ENCODE peak calls at places on chromosomes 11 and 22, in nine cellular contexts. W is posterior cingulate gyrus; C is SHP77 treated with DMSO at 0.1 percent for 48 hours; U is Ammon's horn; O is NT2/D1; J is fibroblast of pulmonary artery; R is activated T-helper 1 cell treated with anti-CD3 and anti-CD28 coated beads, Interleukin-2, amount 50 U/mL, for 16 hours; K is mucosa of descending colon; B is stimulated activated CD8-positive, alpha-beta memory T cell treated with anti-CD3 and anti-CD28 coated beads, Interleukin-4, amount 100 ng/mL, for 1 hour. Y is an unnamed sample.

GRCh38 chr11:18745251-18745650 is 19.3 kb upstream of the IGSF22 start:
- DNase-seq in C (no peak), U (no peak), J (no peak), K (no peak), W (no peak), R (no peak), O (no peak), B (no peak), Y (no peak)

GRCh38 chr11:20671856-20672546 is 2.6 kb downstream of the NELL1 start:
- DNase-seq in J (peak; percentile 3), O (no peak), C (no peak), K (no peak), W (no peak), R (no peak), B (no peak), U (peak; percentile 34), Y (peak; percentile 8)

GRCh38 chr11:29293825-29294224 is 723.0 kb downstream of the KCNA4 start:
- DNase-seq in B (no peak), K (no peak), O (no peak), U (peak; percentile 29), R (no peak), W (no peak), C (no peak), J (peak; percentile 77), Y (peak; percentile 66)

GRCh38 chr11:76659672-76660532 is 10.6 kb downstream of the LRRC32 start:
- DNase-seq in W (no peak), J (no peak), O (no peak), K (no peak), U (no peak), B (no peak), R (no peak), C (no peak), Y (no peak)

GRCh38 chr11:108154591-108154990 is 33.2 kb downstream of the ACAT1 start:
- DNase-seq in C (no peak), R (no peak), K (no peak), J (no peak), W (no peak), O (no peak), B (no peak), U (no peak), Y (no peak)

GRCh38 chr11:61966673-61967176 is 709 bp downstream of the FTH1 start:
- DNase-seq in C (no peak), R (no peak), J (peak; percentile 52), W (no peak), U (no peak), O (no peak), K (peak; percentile 60), B (no peak), Y (peak; percentile 87)

GRCh38 chr22:43436536-43437267 is 24.9 kb downstream of the MPPED1 start:
- DNase-seq in J (no peak), R (no peak), B (no peak), U (no peak), K (no peak), O (no peak), C (no peak), W (no peak), Y (no peak)

GRCh38 chr11:121898913-121899312 is 217.1 kb downstream of the BLID start:
- DNase-seq in W (no peak), B (no peak), R (no peak), U (no peak), O (no peak), C (no peak), K (no peak), J (no peak), Y (no peak)

GRCh38 chr11:67648140-67648795 is 2.3 kb downstream of the ACY3 start:
- DNase-seq in K (peak; percentile 70), U (no peak), C (no peak), R (no peak), O (no peak), W (no peak), J (no peak), B (no peak), Y (no peak)

GRCh38 chr11:106381895-106382294 is 304.4 kb downstream of the AASDHPPT start:
- DNase-seq in O (no peak), W (no peak), C (no peak), U (no peak), B (no peak), K (no peak), J (no peak), R (no peak), Y (peak; percentile 49)

GRCh38 chr11:69360606-69361005 is 66.7 kb downstream of the MYEOV start:
- DNase-seq in R (no peak), J (no peak), O (no peak), W (no peak), K (no peak), U (no peak), B (no peak), C (no peak), Y (no peak)

GRCh38 chr22:46969491-46969890 is 207.0 kb downstream of the TBC1D22A start:
- DNase-seq in W (no peak), R (no peak), B (no peak), J (no peak), U (no peak), K (no peak), C (no peak), O (no peak), Y (no peak)